ENCODE peak calls at places on chromosomes 5 and 9, in seven cellular contexts. T is GM12878, X is H1, I is K562, A is SK-N-SH, D is HCT116, S is HepG2. Y is an unnamed sample.

GRCh38 chr5:43997647-43998251 is 391.5 kb downstream of the FGF10 start:
- DNase-seq in D (no peak), A (no peak), I (no peak), X (no peak), T (no peak), S (peak), Y (no peak)

GRCh38 chr9:71646131-71646530 is 122.2 kb downstream of the CEMIP2 start:
- DNase-seq in T (no peak), X (no peak), D (no peak), A (no peak), S (no peak), I (no peak), Y (no peak)

GRCh38 chr9:81724242-81724889 is 35.0 kb upstream of the TLE1 start:
- DNase-seq in A (no peak), I (no peak), S (no peak), X (no peak), D (no peak), T (no peak), Y (no peak)

GRCh38 chr5:32217886-32218396 is 43.8 kb upstream of the GOLPH3 start:
- DNase-seq in S (peak), T (no peak), X (no peak), A (no peak), D (no peak), I (no peak), Y (peak)

GRCh38 chr5:35990941-35991592 is at the start of gene UGT3A1:
- DNase-seq in T (no peak), S (no peak), D (no peak), A (no peak), I (no peak), X (peak), Y (no peak)

GRCh38 chr5:33738097-33738496 is 153.7 kb downstream of the ADAMTS12 start:
- DNase-seq in S (no peak), D (no peak), I (no peak), X (no peak), T (no peak), A (no peak), Y (no peak)

GRCh38 chr9:116644099-116644688 is 42.9 kb upstream of the TRIM32 start:
- DNase-seq in X (no peak), D (no peak), A (no peak), T (no peak), S (no peak), I (no peak), Y (no peak)

GRCh38 chr9:69421908-69422801 is 97.1 kb downstream of the ENTREP1 start:
- DNase-seq in X (peak), A (peak), S (peak), T (no peak), I (peak), D (peak), Y (peak)

GRCh38 chr9:81382281-81382680 is 307.1 kb downstream of the TLE1 start:
- DNase-seq in I (no peak), D (no peak), X (no peak), S (no peak), T (no peak), A (no peak), Y (no peak)

GRCh38 chr5:157348049-157348400 is 82.1 kb downstream of the CYFIP2 start:
- DNase-seq in T (no peak), I (no peak), D (no peak), A (no peak), S (no peak), X (no peak), Y (peak)

GRCh38 chr5:15587941-15588340 is 88.0 kb downstream of the FBXL7 start:
- DNase-seq in A (no peak), S (no peak), I (no peak), D (no peak), T (no peak), X (no peak), Y (no peak)

GRCh38 chr5:15585128-15585527 is 85.1 kb downstream of the FBXL7 start:
- DNase-seq in I (no peak), D (no peak), A (no peak), T (no peak), S (no peak), X (no peak), Y (no peak)

GRCh38 chr5:15584528-15584927 is 84.5 kb downstream of the FBXL7 start:
- DNase-seq in D (no peak), S (no peak), T (no peak), A (no peak), X (no peak), I (no peak), Y (no peak)

GRCh38 chr5:15585826-15586591 is 86.0 kb downstream of the FBXL7 start:
- DNase-seq in S (no peak), X (no peak), T (no peak), D (no peak), A (no peak), I (no peak), Y (no peak)
- TF ChIP-seq JUND in S (no peak), X (no peak), T (no peak), D (no peak), A (no peak), I (no peak), Y (no peak)

DNA sequence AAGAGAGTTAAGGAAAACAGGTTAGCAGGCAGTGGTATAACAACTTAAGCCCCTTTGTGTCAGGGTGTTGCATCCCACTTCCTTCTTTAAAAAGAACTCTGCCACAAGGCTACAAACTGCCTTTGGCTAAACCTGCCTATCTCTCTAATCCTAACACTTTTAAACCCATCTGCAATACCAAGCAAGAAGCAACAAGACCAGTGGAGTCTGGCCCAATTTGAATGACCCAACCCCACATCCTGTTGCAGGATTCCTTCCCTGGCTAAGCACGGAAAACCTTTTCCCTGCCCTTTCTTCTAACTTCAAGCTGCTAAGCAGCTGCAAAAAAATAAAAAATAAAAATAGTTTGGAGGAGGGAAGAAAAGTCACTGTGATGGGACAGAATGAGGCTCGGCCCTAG is 27.1 kb downstream of the ABCA1 start:
- DNase-seq in X (no peak), S (no peak), I (no peak), T (no peak), A (no peak), D (no peak), Y (no peak)
- TF ChIP-seq JUND in X (no peak), S (no peak), I (no peak), T (no peak), A (no peak), D (no peak), Y (no peak)

DNA sequence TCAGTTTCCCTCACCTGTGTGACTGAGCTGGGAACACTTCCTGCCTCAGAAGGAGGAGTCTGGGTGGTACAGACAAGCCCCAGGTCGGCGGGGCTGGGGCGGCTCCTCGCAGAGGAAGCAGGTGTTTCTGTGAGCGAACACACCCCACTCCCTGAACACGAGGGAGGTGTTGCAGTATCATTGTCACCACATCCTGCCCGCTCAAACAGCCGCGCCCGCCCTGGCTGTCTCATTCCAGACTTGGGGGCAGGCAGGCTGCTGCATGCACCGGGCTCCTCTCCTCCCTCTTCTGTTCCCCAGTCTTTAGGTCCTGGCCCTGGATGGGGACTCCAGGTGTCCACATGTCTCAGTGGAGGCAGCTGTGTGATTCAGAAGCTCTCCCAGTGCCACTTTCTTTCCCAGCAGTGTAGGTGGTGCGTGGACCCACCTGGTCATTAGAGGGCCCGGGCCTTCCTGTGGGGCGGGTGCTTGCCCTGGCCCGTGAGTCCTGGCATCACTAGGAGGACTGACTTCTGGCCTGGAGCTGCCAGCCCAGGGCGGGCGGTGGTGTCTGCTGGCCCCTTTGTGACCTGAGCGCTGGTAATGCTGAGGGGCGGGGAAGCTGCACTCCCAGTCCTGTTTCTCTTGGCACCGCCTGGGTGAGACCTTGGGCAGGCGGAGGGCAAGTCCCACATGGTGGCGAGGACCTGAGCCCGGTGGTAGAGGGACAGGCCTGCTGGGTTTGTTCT is 18.3 kb upstream of the PHYHD1 start:
- DNase-seq in T (no peak), D (no peak), X (no peak), S (no peak), I (no peak), A (no peak), Y (no peak)
- TF ChIP-seq JUND in T (no peak), D (no peak), X (no peak), S (no peak), I (no peak), A (no peak), Y (no peak)

DNA sequence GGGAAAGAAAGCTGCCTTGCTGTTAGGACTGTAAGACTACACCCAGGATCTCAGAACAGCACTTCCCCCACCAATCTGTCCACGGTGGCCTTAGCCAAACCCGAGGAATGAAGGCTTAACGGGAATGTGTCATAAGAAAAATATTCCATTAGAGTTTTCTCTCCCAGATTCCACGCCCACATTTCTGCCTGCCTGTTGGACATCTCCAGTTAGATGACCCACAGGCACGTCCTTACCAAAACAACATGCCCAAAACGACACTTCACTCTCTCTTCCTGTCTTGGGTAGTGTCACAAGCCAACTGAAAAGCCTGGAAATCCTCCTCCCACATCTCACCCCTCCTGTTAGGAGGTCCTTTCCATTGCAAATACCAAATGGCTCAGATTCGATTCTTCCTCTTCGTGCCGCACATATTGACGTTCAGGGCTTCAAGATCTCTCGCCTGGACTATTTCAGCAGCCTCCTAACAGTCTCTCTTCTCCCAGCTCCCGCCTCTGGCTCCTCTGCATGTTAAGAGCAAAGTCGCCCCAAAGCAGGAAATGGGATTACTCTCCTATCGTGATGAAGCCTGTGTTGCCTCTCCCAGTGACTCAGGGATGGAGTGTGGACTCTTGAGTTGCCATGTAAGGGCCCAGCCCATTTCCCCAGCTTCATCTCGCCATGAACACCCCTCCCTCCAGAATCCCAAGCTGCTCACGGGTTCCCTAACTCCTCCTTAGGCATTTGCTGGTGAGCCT is 159.3 kb downstream of the NR3C1 start:
- DNase-seq in I (no peak), A (no peak), D (peak), X (no peak), T (no peak), S (peak), Y (peak)
- TF ChIP-seq JUND in I (no peak), A (peak), D (no peak), X (no peak), T (no peak), S (no peak), Y (no peak)

DNA sequence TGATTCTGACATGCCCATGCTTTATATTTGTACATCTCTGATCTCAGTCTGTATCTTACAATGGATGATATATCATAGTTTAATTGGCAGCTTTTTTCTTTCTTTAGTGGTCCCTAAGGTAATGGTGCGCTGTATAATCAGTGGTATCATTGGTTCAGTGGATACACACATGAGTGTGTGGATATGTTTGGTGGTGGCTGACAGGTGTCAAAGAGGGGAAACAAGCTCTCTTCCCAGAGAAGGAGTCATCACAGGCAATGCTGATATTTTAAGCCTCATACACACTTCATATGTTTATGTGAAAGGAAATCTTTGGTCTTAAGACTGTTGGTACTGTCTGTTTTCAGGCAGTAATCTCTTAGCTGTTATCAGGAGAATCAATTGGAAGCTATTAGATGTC is 52.1 kb upstream of the KIAA1958 start:
- DNase-seq in X (no peak), T (no peak), A (no peak), I (no peak), D (no peak), S (no peak), Y (no peak)
- TF ChIP-seq JUND in X (no peak), T (no peak), A (no peak), I (no peak), D (no peak), S (no peak), Y (no peak)

DNA sequence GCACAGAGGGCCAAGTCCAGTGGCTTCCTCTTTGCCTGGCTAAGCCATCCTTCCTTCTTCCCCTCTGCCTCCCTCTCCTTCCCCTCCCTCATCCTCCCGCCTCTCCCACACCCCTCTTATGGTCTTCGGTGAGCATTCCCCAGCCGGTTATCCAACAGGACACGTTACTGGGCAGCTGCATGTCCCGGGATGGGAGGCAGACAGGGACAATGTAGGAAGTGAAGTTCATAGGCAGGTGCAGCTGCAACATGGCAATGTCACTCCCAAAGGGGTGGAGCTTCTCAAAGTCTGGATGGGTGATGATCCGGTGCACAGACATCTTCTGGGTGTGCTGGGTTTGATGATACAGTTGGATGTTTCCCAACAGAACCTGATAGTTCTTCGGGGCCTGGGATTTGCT is 71.4 kb upstream of the SPTLC1 start:
- DNase-seq in S (no peak), X (no peak), A (no peak), D (no peak), I (no peak), T (no peak), Y (no peak)
- TF ChIP-seq JUND in S (no peak), X (no peak), A (no peak), D (no peak), I (no peak), T (no peak), Y (no peak)

GRCh38 chr5:132766020-132766805 is 10.8 kb downstream of the SEPTIN8 start:
- DNase-seq in S (no peak), D (no peak), A (no peak), I (no peak), T (no peak), X (no peak), Y (no peak)

GRCh38 chr5:132766806-132767055 is 10.3 kb downstream of the SEPTIN8 start:
- DNase-seq in I (no peak), A (no peak), T (no peak), D (no peak), X (no peak), S (no peak), Y (no peak)

GRCh38 chr5:132764671-132765070 is 12.4 kb downstream of the SEPTIN8 start:
- DNase-seq in S (no peak), I (no peak), D (no peak), X (no peak), A (no peak), T (no peak), Y (no peak)

GRCh38 chr5:132764051-132764450 is 13.0 kb downstream of the SEPTIN8 start:
- DNase-seq in T (no peak), D (no peak), X (no peak), A (no peak), I (no peak), S (no peak), Y (no peak)

DNA sequence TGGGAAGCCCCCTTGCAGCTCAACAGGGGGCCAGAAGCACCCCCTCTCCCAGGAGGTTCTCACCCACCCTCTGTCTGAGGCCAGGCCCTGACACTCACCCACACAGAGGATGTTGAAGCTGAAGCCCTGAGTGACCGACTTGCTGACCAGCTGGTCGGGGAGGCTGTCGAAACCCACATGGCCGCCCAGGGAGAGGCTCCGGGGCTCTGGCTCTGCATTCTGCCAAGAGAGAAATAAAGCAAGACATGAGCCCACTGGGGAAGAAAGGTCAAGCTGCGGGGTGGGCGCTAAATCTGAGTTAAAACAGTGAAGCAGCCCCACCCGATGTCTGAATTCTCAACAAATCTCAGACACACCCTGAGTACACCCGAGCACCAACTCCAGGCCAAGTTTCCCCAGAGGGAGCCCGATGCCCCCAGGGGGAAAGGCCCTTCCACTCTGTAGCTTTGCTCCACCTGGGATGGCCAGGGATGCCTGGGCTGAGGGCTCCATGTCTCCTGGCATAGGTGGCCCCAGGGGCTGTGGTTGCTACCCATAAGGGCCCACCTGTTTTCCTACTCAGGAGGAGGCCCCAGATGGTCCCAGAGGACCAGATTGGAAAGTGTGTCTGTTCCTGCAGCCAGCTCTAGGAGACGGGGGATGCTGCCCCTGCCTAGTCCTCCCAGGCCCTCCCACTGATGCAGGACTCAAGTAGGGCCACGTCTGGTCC is 11.6 kb downstream of the SEPTIN8 start:
- DNase-seq in I (no peak), A (no peak), T (no peak), S (no peak), D (no peak), X (no peak), Y (no peak)
- TF ChIP-seq JUND in I (no peak), A (no peak), T (no peak), S (no peak), D (no peak), X (no peak), Y (no peak)

GRCh38 chr5:167936944-167937627 is 354.4 kb upstream of the WWC1 start:
- DNase-seq in X (no peak), A (no peak), D (no peak), I (no peak), S (no peak), T (no peak), Y (no peak)

GRCh38 chr5:167937628-167938000 is 353.8 kb upstream of the WWC1 start:
- DNase-seq in D (no peak), X (no peak), S (no peak), A (no peak), I (no peak), T (no peak), Y (no peak)

GRCh38 chr5:167939686-167940085 is 351.8 kb upstream of the WWC1 start:
- DNase-seq in S (no peak), A (no peak), T (no peak), X (no peak), D (no peak), I (no peak), Y (no peak)

DNA sequence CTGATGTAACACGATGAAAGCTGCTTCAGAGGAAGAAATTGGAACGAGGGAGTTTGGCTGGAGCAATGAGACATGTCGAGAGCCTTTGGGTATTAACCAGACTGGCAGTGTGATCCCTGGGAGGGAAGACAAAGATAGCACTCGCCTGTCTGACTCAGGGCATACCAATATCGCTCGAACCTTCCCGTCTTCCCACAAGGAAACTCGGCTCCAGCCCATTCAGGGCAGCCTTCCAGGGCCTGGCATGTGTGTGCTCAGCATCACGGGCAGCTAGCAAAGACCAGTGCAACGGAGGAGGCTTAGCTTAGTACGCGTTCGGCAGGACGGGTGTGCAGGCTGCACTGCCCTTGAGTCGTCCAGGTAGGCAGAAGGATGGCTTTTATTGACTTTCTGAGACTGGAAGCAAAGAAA is 356.9 kb upstream of the WWC1 start:
- DNase-seq in X (no peak), T (no peak), D (no peak), I (no peak), A (no peak), S (no peak), Y (peak)
- TF ChIP-seq JUND in X (no peak), T (no peak), D (no peak), I (no peak), A (no peak), S (no peak), Y (no peak)

DNA sequence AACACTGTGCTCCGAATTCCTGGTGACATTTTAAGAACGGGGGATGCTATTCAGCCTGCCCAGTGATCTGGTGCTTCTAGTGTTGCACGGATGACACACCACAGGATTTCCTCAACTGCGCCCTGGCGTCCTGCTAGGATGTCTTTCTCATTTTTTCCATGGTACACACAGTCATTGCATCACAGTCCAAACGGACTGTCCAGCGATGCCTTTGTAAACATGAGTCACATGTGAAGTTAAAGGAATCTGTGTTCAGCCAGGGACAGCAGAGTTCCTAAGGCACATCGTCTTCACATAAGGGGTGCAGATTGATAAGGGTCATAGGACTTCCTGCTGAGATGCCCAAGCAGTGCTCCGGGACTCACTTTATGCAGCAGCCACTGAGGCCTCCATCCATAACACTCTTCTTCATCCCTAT is 9.3 kb upstream of the PTPN3 start:
- DNase-seq in T (no peak), I (no peak), D (no peak), A (no peak), X (no peak), S (peak), Y (no peak)
- TF ChIP-seq JUND in T (no peak), I (no peak), D (peak), A (peak), X (no peak), S (peak), Y (no peak)